ENCODE peak calls at places on chromosomes 12 and 14, in ten cellular contexts. I is HFF-Myc, L is Peyer's patch, J is endothelial cell, K is astrocyte of the spinal cord, S is kidney, V is tibial nerve, U is NB4, E is astrocyte, Y is lung. T is an unnamed sample.

GRCh38 chr12:10395390-10395998 is 5.7 kb upstream of the KLRK1 start:
- DNase-seq in I (peak; percentile 79), L (no peak), J (no peak), K (peak; percentile 93), S (no peak), V (no peak), U (peak; percentile 90), E (peak; percentile 52), Y (no peak), T (peak; percentile 87)

GRCh38 chr12:48924617-48925217 is 575 bp downstream of the FKBP11 start:
- DNase-seq in I (no peak), L (peak; percentile 77), J (peak; percentile 64), K (peak; percentile 51), S (peak; percentile 86), V (no peak), U (no peak), E (peak; percentile 32), Y (peak; percentile 44), T (no peak)

GRCh38 chr14:56195219-56195618 is 77.0 kb downstream of the PELI2 start:
- DNase-seq in I (no peak), L (no peak), J (peak; percentile 36), K (no peak), S (no peak), V (no peak), U (no peak), E (no peak), Y (no peak), T (peak; percentile 46)

GRCh38 chr12:12182926-12183325 is 83.9 kb downstream of the LRP6 start:
- DNase-seq in I (no peak), L (no peak), J (no peak), K (peak; percentile 68), S (no peak), V (no peak), U (no peak), E (peak; percentile 90), Y (no peak), T (no peak)

GRCh38 chr14:74634964-74635363 is 22.9 kb upstream of the LTBP2 start:
- DNase-seq in I (peak; percentile 51), L (no peak), J (no peak), K (no peak), S (peak; percentile 25), V (no peak), U (no peak), E (no peak), Y (no peak), T (no peak)

GRCh38 chr12:62716866-62717477 is 218.0 kb downstream of the PPM1H start:
- DNase-seq in I (no peak), L (no peak), J (no peak), K (no peak), S (no peak), V (no peak), U (no peak), E (no peak), Y (no peak), T (no peak)

GRCh38 chr12:7602287-7602686 is 63.4 kb downstream of the APOBEC1 start:
- DNase-seq in I (no peak), L (no peak), J (no peak), K (peak; percentile 12), S (no peak), V (no peak), U (no peak), E (no peak), Y (no peak), T (no peak)

GRCh38 chr12:52942914-52943207 is 6.1 kb upstream of the KRT18 start:
- DNase-seq in I (no peak), L (no peak), J (no peak), K (no peak), S (no peak), V (no peak), U (no peak), E (no peak), Y (no peak), T (no peak)

GRCh38 chr12:115108129-115109100 is 424.4 kb upstream of the TBX3 start:
- DNase-seq in I (no peak), L (no peak), J (no peak), K (no peak), S (no peak), V (no peak), U (no peak), E (no peak), Y (no peak), T (no peak)

GRCh38 chr12:49987620-49988303 is 15.0 kb downstream of the AQP6 start:
- DNase-seq in I (no peak), L (no peak), J (no peak), K (no peak), S (no peak), V (no peak), U (peak; percentile 80), E (no peak), Y (no peak), T (no peak)

DNA sequence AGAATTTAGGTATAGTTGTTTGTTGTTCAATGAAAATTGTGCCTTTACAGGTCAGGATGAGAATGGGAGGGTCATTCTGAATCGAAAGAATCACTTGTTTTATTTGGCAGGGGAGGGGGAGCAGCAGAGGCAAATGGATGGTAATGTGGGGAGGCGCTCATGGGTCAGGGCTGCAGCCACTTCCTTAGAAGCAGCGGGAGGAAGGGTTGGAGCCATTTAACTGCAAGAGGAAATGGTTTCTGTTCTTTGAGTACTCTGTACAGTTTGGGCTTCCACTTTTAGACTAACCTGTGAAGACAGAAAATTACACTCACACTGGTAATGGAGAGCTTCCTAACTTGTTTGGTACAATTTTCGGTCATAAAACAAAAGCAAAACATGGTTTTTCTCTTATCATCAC is 57.2 kb downstream of the PIWIL1 start:
- DNase-seq in I (no peak), L (no peak), J (no peak), K (no peak), S (no peak), V (no peak), U (no peak), E (no peak), Y (no peak), T (no peak)
- TF ChIP-seq CTCF in I (no peak), L (no peak), J (no peak), K (no peak), S (no peak), V (no peak), U (no peak), E (no peak), Y (no peak), T (no peak)

DNA sequence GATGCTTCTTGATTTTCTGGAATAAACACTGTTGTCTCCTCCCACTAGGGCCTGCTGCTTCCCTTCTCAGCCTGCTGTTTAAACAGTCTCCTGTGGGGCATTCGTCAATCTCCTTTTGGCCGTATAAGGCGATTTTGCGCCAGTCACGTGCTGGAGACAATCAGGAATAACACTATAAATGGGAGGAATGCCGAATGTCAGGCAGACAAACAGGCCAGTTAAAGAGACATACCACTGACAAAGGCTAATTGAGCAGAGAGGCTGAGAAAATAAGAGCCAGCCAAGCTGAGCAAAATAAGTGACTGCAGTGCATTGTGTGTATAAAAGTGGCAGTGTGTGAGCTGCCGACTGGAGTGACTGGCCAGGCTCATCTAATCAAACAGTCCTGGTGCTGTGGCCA is 23.3 kb downstream of the DMAC2L start:
- DNase-seq in I (no peak), L (no peak), J (peak; percentile 20), K (peak; percentile 83), S (peak; percentile 81), V (peak; percentile 48), U (no peak), E (peak; percentile 56), Y (no peak), T (no peak)
- TF ChIP-seq CTCF in I (no peak), L (peak; percentile 22), J (no peak), K (no peak), S (no peak), V (peak; percentile 7), U (no peak), E (no peak), Y (no peak), T (peak; percentile 24)

GRCh38 chr12:89701606-89702206 is 6.9 kb downstream of the ATP2B1 start:
- DNase-seq in I (no peak), L (no peak), J (no peak), K (no peak), S (no peak), V (no peak), U (no peak), E (no peak), Y (no peak), T (no peak)
- TF ChIP-seq CTCF in I (no peak), L (no peak), J (no peak), K (no peak), S (no peak), V (no peak), U (no peak), E (no peak), Y (no peak), T (no peak)

GRCh38 chr12:33942172-33942571 is 80.1 kb upstream of the ALG10 start:
- DNase-seq in I (no peak), L (no peak), J (no peak), K (no peak), S (no peak), V (no peak), U (no peak), E (no peak), Y (no peak), T (no peak)
- TF ChIP-seq CTCF in I (no peak), L (no peak), J (peak; percentile 52), K (no peak), S (no peak), V (no peak), U (no peak), E (no peak), Y (no peak), T (no peak)

DNA sequence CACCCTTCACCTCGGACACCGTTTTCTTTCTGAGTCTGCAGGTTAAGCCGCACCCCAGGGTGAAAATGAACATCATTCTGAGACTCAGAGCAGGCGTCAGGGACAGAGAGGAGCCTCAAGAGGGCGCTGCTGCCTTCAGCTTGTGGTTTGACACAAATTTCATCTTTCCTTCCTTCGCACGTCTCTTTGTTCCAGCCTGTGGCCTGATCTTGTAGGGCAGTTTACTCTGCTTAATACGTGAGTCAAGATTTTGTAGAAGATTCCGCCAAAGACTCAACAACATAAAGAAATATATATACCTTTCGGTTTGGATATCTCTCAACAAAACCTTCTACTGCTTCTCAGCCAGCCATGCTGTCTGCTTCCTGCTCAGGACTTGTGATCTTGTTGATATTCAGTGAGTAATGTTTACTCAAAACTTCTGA is 329.3 kb upstream of the OR4E1 start:
- DNase-seq in I (no peak), L (no peak), J (peak; percentile 41), K (no peak), S (no peak), V (no peak), U (peak; percentile 32), E (no peak), Y (no peak), T (no peak)
- TF ChIP-seq CTCF in I (peak; percentile 10), L (peak; percentile 15), J (peak; percentile 54), K (peak; percentile 17), S (no peak), V (no peak), U (peak; percentile 80), E (no peak), Y (no peak), T (no peak)

DNA sequence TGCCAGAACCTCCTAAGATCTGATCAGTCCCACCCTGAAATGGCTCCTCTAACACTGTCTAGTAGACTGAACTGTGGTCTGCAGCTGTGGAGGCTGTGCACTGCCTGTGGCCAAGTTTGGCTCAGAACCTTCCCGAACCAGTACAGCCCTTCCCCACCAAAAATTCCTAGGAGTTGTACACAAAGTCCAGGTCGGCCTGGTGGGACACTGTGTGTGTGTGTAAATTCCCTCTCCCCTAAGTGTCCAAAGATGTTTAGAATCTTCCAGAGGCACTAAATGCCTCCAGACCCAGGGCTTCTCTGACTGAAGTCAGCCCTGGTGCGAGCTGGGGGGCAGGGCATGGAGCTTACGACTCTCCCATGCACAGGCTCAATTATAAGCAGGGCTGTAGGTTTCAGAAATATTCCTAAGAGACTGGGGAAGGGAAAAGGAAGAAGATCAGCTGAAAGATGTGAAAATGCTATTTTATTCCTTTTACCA is 107.0 kb upstream of the ATF7IP start:
- DNase-seq in I (no peak), L (no peak), J (peak; percentile 10), K (no peak), S (no peak), V (no peak), U (no peak), E (no peak), Y (peak; percentile 30), T (no peak)
- TF ChIP-seq CTCF in I (no peak), L (no peak), J (no peak), K (no peak), S (no peak), V (no peak), U (no peak), E (no peak), Y (no peak), T (no peak)

T was measured in osteocyte.